ENCODE peak calls at places on chromosomes 6 and 20, in four cellular contexts. E, F, R and T are unnamed samples.

GRCh38 chr20:53822534-53822933 is 228.9 kb upstream of the ZNF217 start:
- DNase-seq in E (no peak), F (no peak), R (no peak), T (no peak)

GRCh38 chr20:21705466-21706344 is at the start of gene PAX1:
- DNase-seq in E (no peak), F (no peak), R (no peak), T (no peak)

GRCh38 chr6:89134723-89135122 is 11.1 kb upstream of the PM20D2 start:
- DNase-seq in E (no peak), F (no peak), R (no peak), T (no peak)

GRCh38 chr6:44002591-44003344 is 124.5 kb downstream of the MRPL14 start:
- DNase-seq in E (no peak), F (peak), R (no peak), T (no peak)

GRCh38 chr6:34465551-34466241 is at the start of gene PACSIN1:
- DNase-seq in E (no peak), F (no peak), R (no peak), T (peak)

GRCh38 chr20:30892704-30893345 is 364.6 kb upstream of the DEFB115 start:
- DNase-seq in E (no peak), F (no peak), R (no peak), T (no peak)

GRCh38 chr6:134347916-134348805 is 30.2 kb upstream of the SGK1 start:
- DNase-seq in E (no peak), F (no peak), R (no peak), T (no peak)

GRCh38 chr20:32206383-32207210 is 946 bp downstream of the PLAGL2 start:
- DNase-seq in E (no peak), F (no peak), R (no peak), T (peak)

GRCh38 chr6:35564733-35565132 is 52.0 kb upstream of the TULP1 start:
- DNase-seq in E (no peak), F (no peak), R (no peak), T (no peak)

GRCh38 chr20:10653593-10654288 is 20.1 kb downstream of the JAG1 start:
- DNase-seq in E (peak), F (no peak), R (no peak), T (no peak)

GRCh38 chr6:17705428-17705777 is 1.3 kb downstream of the NUP153 start:
- DNase-seq in E (no peak), F (peak), R (peak), T (peak)

GRCh38 chr6:28117386-28118050 is 6.9 kb upstream of the ZSCAN16 start:
- DNase-seq in E (no peak), F (no peak), R (no peak), T (no peak)

GRCh38 chr20:50041238-50041915 is 58.6 kb downstream of the SNAI1 start:
- DNase-seq in E (no peak), F (no peak), R (no peak), T (no peak)

GRCh38 chr6:40425192-40425919 is 161.8 kb downstream of the LRFN2 start:
- DNase-seq in E (no peak), F (no peak), R (no peak), T (no peak)

GRCh38 chr6:160160450-160160849 is 38.8 kb downstream of the SLC22A1 start:
- DNase-seq in E (no peak), F (no peak), R (peak), T (peak)

GRCh38 chr6:27558028-27558724 is 85.3 kb upstream of the ZNF184 start:
- DNase-seq in E (no peak), F (no peak), R (no peak), T (no peak)

GRCh38 chr6:112620832-112621569 is 273.9 kb downstream of the RFPL4B start:
- DNase-seq in E (no peak), F (no peak), R (no peak), T (peak)

GRCh38 chr20:637559-637958 is 15.4 kb downstream of the SRXN1 start:
- DNase-seq in E (no peak), F (no peak), R (no peak), T (no peak)

GRCh38 chr6:60754879-60755278 is 1531.1 kb downstream of the KHDRBS2 start:
- DNase-seq in E (no peak), F (no peak), R (no peak), T (no peak)

GRCh38 chr6:66772785-66773184 is 1065.8 kb upstream of the EYS start:
- DNase-seq in E (no peak), F (no peak), R (no peak), T (no peak)

GRCh38 chr6:20708367-20709124 is 174.3 kb downstream of the CDKAL1 start:
- DNase-seq in E (peak), F (no peak), R (no peak), T (no peak)

GRCh38 chr20:33728463-33728862 is 3.3 kb upstream of the ZNF341 start:
- DNase-seq in E (no peak), F (no peak), R (no peak), T (no peak)

GRCh38 chr20:33732166-33732970 is 572 bp downstream of the ZNF341 start:
- DNase-seq in E (peak), F (peak), R (peak), T (peak)

GRCh38 chr20:33731693-33732165 is at the start of gene ZNF341:
- DNase-seq in E (peak), F (peak), R (peak), T (peak)

GRCh38 chr20:33729101-33729500 is 2.7 kb upstream of the ZNF341 start:
- DNase-seq in E (no peak), F (no peak), R (no peak), T (no peak)

GRCh38 chr20:33730946-33731692 is 677 bp upstream of the ZNF341 start:
- DNase-seq in E (no peak), F (no peak), R (no peak), T (no peak)
- TF ChIP-seq CHD4 in E (no peak), F (no peak), R (no peak), T (no peak)

DNA sequence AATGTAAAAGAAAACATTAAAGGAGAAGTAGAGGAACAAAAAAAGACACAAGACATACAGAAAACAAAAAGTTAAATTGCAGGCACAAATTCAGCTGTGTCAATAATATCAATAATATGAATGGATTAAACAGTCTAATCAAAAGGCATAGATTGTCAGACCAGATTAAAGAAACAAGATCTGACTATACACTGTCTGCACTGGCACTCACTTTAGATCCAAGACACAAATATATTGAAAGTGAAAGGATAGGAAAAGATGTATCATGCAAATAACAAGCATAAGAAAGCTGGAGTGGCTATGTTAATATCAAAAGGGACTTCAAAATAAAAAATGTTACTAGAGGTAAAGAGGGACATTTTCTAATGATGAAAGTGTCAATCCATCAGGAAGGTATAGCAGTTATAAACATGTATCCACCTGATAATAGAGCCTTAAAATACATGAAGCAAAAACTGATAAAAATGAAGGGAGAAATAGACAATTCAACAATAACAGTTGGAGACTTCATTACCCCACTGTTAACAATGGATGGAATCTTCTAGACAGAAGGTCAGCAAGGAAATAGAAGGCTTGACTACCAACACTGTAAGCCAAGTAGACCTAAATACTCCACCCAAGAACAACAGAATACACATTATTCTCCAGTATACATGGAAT is 89.7 kb downstream of the HIVEP1 start:
- DNase-seq in E (no peak), F (no peak), R (no peak), T (no peak)
- TF ChIP-seq CHD4 in E (no peak), F (no peak), R (no peak), T (no peak)

DNA sequence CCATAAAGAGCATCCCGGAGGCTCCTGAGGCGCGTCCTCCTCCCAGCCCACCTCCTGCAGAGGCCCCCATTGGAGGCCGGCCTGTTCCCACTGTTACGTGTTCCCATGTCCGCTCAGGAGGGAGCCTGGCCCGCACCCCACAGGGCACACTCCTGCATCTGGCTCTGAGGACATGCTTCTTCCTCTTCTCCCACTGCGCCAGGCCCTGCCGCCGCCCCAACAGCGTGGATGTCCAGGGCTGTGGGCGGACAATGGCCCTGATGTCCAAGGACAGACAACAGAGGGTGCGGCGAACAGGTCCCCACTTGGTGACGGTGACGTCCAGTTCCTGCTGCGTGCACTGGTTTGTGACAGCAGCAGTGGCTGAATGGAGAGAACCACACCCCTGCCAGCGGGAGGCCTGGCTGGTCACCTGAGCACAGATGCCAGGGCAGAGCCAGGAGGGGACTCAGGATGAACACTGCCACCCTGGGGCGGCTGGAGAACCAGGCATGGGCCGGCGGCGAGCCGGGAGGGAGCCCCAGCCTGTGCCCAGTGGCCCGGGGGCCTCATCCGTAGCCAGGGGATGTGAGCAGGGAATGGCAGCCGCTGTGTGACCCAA is 26.6 kb downstream of the FRMD1 start:
- DNase-seq in E (no peak), F (no peak), R (no peak), T (no peak)
- TF ChIP-seq CHD4 in E (no peak), F (no peak), R (no peak), T (no peak)

GRCh38 chr20:17345321-17345720 is 118.5 kb downstream of the PCSK2 start:
- DNase-seq in E (no peak), F (no peak), R (no peak), T (no peak)
- TF ChIP-seq CHD4 in E (no peak), F (no peak), R (no peak), T (no peak)

DNA sequence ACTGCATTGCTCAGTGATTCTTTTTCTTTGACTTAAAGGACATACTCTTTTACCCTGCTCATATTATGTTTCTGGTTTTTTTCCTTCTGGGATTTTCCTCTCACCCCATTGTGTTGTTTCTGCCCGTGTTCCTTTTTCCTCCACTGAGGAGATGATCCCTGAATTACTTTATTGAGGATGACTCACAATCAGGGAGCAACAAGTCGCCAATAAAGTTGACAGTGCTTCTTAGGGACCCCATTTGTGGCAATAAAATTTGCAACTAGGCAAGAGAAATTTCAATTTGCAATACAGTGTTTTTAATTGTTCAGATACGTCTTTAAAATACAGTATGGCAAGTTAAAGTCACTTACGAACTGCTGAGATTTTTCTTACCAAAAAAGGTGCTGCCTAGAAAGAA is 217.9 kb downstream of the SOX4 start:
- DNase-seq in E (no peak), F (no peak), R (no peak), T (no peak)
- TF ChIP-seq CHD4 in E (no peak), F (no peak), R (no peak), T (no peak)